ENCODE peak calls at places on chromosome 3, in six cellular contexts. U is cardiac fibroblast, S is right atrium auricular region, N is testis, Z is hepatocyte, Y is upper lobe of right lung. O is an unnamed sample.

GRCh38 chr3:44845528-44846520 is 15.9 kb upstream of the TMEM42 start:
- DNase-seq in U (peak; percentile 95), N (no peak), Y (no peak), S (no peak), Z (peak; percentile 64), O (peak; percentile 81)

GRCh38 chr3:69087030-69087791 is 2.5 kb downstream of the ARL6IP5 start:
- DNase-seq in S (no peak), Y (no peak), Z (no peak), U (no peak), N (no peak), O (no peak)

GRCh38 chr3:149547413-149547812 is 72.9 kb downstream of the TM4SF4 start:
- DNase-seq in N (peak; percentile 79), U (peak; percentile 93), Y (no peak), S (peak; percentile 78), Z (no peak), O (no peak)

GRCh38 chr3:64023187-64023860 is at the start of gene PSMD6:
- DNase-seq in U (peak; percentile 86), S (peak; percentile 88), Z (peak; percentile 92), Y (peak; percentile 95), N (peak; percentile 91), O (peak; percentile 87)

GRCh38 chr3:102189564-102190339 is 245.1 kb upstream of the ZPLD1 start:
- DNase-seq in N (no peak), U (no peak), S (no peak), Z (no peak), Y (no peak), O (peak; percentile 95)

GRCh38 chr3:164521139-164521538 is 557.2 kb downstream of the SI start:
- DNase-seq in N (no peak), U (no peak), S (no peak), Z (no peak), Y (peak; percentile 45), O (no peak)

GRCh38 chr3:33940736-33941135 is 142.3 kb downstream of the PDCD6IP start:
- DNase-seq in Z (no peak), U (no peak), S (no peak), N (no peak), Y (no peak), O (no peak)

GRCh38 chr3:16290827-16291196 is 25.8 kb downstream of the OXNAD1 start:
- DNase-seq in Y (no peak), N (no peak), S (no peak), Z (no peak), U (no peak), O (no peak)

GRCh38 chr3:133841196-133841595 is 35.6 kb downstream of the SRPRB start:
- DNase-seq in S (no peak), Z (no peak), Y (peak; percentile 28), U (no peak), N (no peak), O (no peak)

GRCh38 chr3:127679534-127680145 is 6.9 kb downstream of the ABTB1 start:
- DNase-seq in Y (peak; percentile 60), S (peak; percentile 38), Z (no peak), N (peak; percentile 12), U (no peak), O (no peak)

GRCh38 chr3:53171827-53172505 is 11.0 kb downstream of the PRKCD start:
- DNase-seq in Z (no peak), S (no peak), Y (no peak), N (no peak), U (no peak), O (no peak)

GRCh38 chr3:156472150-156472549 is 82.8 kb downstream of the SSR3 start:
- DNase-seq in N (no peak), S (no peak), Y (no peak), Z (no peak), U (no peak), O (no peak)

GRCh38 chr3:173479301-173479700 is 81.8 kb downstream of the NLGN1 start:
- DNase-seq in Y (no peak), S (no peak), U (no peak), Z (no peak), N (no peak), O (no peak)

GRCh38 chr3:142888099-142888483 is 792 bp downstream of the PCOLCE2 start:
- DNase-seq in Z (peak; percentile 21), S (peak; percentile 74), U (peak; percentile 57), N (peak; percentile 19), Y (no peak), O (peak; percentile 19)

GRCh38 chr3:69695443-69695842 is 43.8 kb upstream of the MITF start:
- DNase-seq in Y (no peak), Z (no peak), N (no peak), U (no peak), S (no peak), O (peak; percentile 58)

GRCh38 chr3:117887896-117888295 is 1146.8 kb downstream of the IGSF11 start:
- DNase-seq in Z (no peak), U (no peak), S (no peak), Y (no peak), N (no peak), O (no peak)

GRCh38 chr3:58176827-58177489 is 33.8 kb downstream of the DNASE1L3 start:
- DNase-seq in Y (no peak), N (no peak), U (no peak), Z (no peak), S (no peak), O (peak; percentile 65)

GRCh38 chr3:175199961-175200360 is 340.8 kb downstream of the NAALADL2 start:
- DNase-seq in S (no peak), U (no peak), Y (no peak), Z (no peak), N (no peak), O (no peak)

GRCh38 chr3:15272431-15273196 is 59.8 kb downstream of the SH3BP5 start:
- DNase-seq in U (peak; percentile 76), Z (no peak), Y (no peak), N (peak; percentile 13), S (peak; percentile 46), O (no peak)

GRCh38 chr3:30428251-30428650 is 178.2 kb upstream of the TGFBR2 start:
- DNase-seq in Y (no peak), Z (no peak), N (no peak), U (peak; percentile 30), S (no peak), O (peak; percentile 28)

GRCh38 chr3:35744419-35744818 is 105.1 kb downstream of the ARPP21 start:
- DNase-seq in U (no peak), Y (no peak), Z (no peak), S (no peak), N (no peak), O (no peak)

GRCh38 chr3:64743166-64743565 is 55.4 kb upstream of the ADAMTS9 start:
- DNase-seq in S (no peak), N (no peak), Y (no peak), Z (no peak), U (no peak), O (no peak)

GRCh38 chr3:149701206-149701976 is 43.6 kb upstream of the WWTR1 start:
- DNase-seq in N (no peak), Y (no peak), U (no peak), S (no peak), Z (no peak), O (no peak)

GRCh38 chr3:134879991-134880390 is 84.9 kb downstream of the EPHB1 start:
- DNase-seq in Z (no peak), U (no peak), Y (no peak), S (no peak), N (no peak), O (no peak)

GRCh38 chr3:68428495-68428894 is 503.9 kb downstream of the TAFA4 start:
- DNase-seq in N (no peak), Z (no peak), U (no peak), S (no peak), Y (no peak), O (no peak)

GRCh38 chr3:186083746-186084145 is 25.1 kb downstream of the ETV5 start:
- DNase-seq in Y (no peak), U (no peak), Z (no peak), S (no peak), N (no peak), O (no peak)

GRCh38 chr3:142027713-142028112 is 121.6 kb downstream of the TFDP2 start:
- DNase-seq in Z (peak; percentile 49), Y (no peak), S (no peak), N (peak; percentile 30), U (peak; percentile 43), O (peak; percentile 74)

GRCh38 chr3:9779721-9780450 is 10.1 kb upstream of the CAMK1 start:
- DNase-seq in U (no peak), S (no peak), Y (no peak), Z (no peak), N (no peak), O (no peak)
- H3K4me3 ChIP-seq in U (no peak overlapping the region), S (no peak overlapping the region), Y (no peak overlapping the region), Z (no peak overlapping the region), N (no peak overlapping the region), O (no peak overlapping the region)

GRCh38 chr3:195540526-195540925 is 2.6 kb downstream of the PPP1R2 start:
- DNase-seq in Y (no peak), Z (no peak), U (no peak), N (no peak), S (no peak), O (no peak)

GRCh38 chr3:195543642-195544536 is 764 bp upstream of the PPP1R2 start:
- DNase-seq in Z (no peak), Y (no peak), N (no peak), S (no peak), U (peak; percentile 46), O (no peak)

GRCh38 chr3:195544634-195545033 is 1.5 kb upstream of the PPP1R2 start:
- DNase-seq in Y (no peak), Z (no peak), S (peak; percentile 78), N (no peak), U (peak; percentile 85), O (no peak)

GRCh38 chr3:195542261-195542660 is 864 bp downstream of the PPP1R2 start:
- DNase-seq in Z (no peak), Y (no peak), N (no peak), U (no peak), S (no peak), O (no peak)

GRCh38 chr3:195542691-195543641 is at the start of gene PPP1R2:
- DNase-seq in S (peak; percentile 91), Y (peak; percentile 96), Z (peak; percentile 97), U (peak; percentile 94), N (peak; percentile 96), O (peak; percentile 91)
- TF ChIP-seq CTCF in S (no peak), Y (no peak), Z (no peak), U (no peak), N (no peak), O (no peak)

GRCh38 chr3:37942646-37943045 is 47.9 kb upstream of the VILL start:
- DNase-seq in N (no peak), Z (no peak), U (no peak), S (no peak), Y (no peak), O (no peak)
- H3K4me3 ChIP-seq in N (no peak overlapping the region), Z (no peak overlapping the region), U (no peak overlapping the region), S (no peak overlapping the region), Y (no peak overlapping the region), O (no peak overlapping the region)

GRCh38 chr3:151305778-151306157 is 10.9 kb downstream of the GPR87 start:
- DNase-seq in N (no peak), U (no peak), Z (no peak), Y (no peak), S (no peak), O (peak; percentile 54)

GRCh38 chr3:151307583-151307982 is 9.0 kb downstream of the GPR87 start:
- DNase-seq in Y (no peak), S (no peak), U (no peak), N (no peak), Z (no peak), O (no peak)

GRCh38 chr3:151307131-151307530 is 9.5 kb downstream of the GPR87 start:
- DNase-seq in N (no peak), Z (no peak), S (no peak), Y (no peak), U (no peak), O (peak; percentile 80)

GRCh38 chr3:151306168-151306810 is 10.3 kb downstream of the GPR87 start:
- DNase-seq in Y (no peak), S (no peak), N (no peak), U (no peak), Z (no peak), O (peak; percentile 17)

GRCh38 chr3:151305081-151305777 is 11.4 kb downstream of the GPR87 start:
- DNase-seq in S (no peak), Y (peak; percentile 73), N (no peak), U (peak; percentile 96), Z (peak; percentile 89), O (peak; percentile 99)
- TF ChIP-seq CTCF in S (no peak), Y (no peak), N (no peak), U (no peak), Z (peak; percentile 34), O (peak; percentile 44)